ENCODE peak calls at places on chromosomes 16 and 17, in five cellular contexts. L is K562, O is transverse colon, Y is NCI-H2029, H is neural progenitor cell. U is an unnamed sample.

GRCh38 chr16:241866-242265 is 7.2 kb downstream of the FAM234A start:
- DNase-seq in L (peak), O (no peak), Y (no peak), H (no peak), U (no peak)

GRCh38 chr17:82876602-82877391 is 37.0 kb upstream of the ZNF750 start:
- DNase-seq in L (peak), O (peak), Y (peak), H (peak), U (peak)

GRCh38 chr16:67636713-67637112 is 8.2 kb upstream of the CARMIL2 start:
- DNase-seq in L (no peak), O (no peak), Y (no peak), H (no peak), U (peak)

GRCh38 chr17:16261049-16261448 is 44.0 kb downstream of the PIGL start:
- DNase-seq in L (no peak), O (no peak), Y (no peak), H (no peak), U (no peak)

GRCh38 chr16:86865866-86866675 is 287.7 kb downstream of the FOXL1 start:
- DNase-seq in L (no peak), O (no peak), Y (no peak), H (no peak), U (peak)

GRCh38 chr17:57284984-57285646 is 28.8 kb downstream of the MSI2 start:
- DNase-seq in L (peak), O (peak), Y (no peak), H (peak), U (no peak)

GRCh38 chr16:13958438-13958837 is 38.5 kb downstream of the ERCC4 start:
- DNase-seq in L (no peak), O (no peak), Y (no peak), H (no peak), U (no peak)

GRCh38 chr17:32426894-32427293 is 17.4 kb upstream of the PSMD11 start:
- DNase-seq in L (no peak), O (no peak), Y (no peak), H (no peak), U (no peak)

GRCh38 chr17:78341559-78342437 is 18.1 kb downstream of the SOCS3 start:
- DNase-seq in L (peak), O (peak), Y (no peak), H (peak), U (peak)

GRCh38 chr17:79338589-79338988 is 264.0 kb downstream of the ENGASE start:
- DNase-seq in L (no peak), O (no peak), Y (no peak), H (peak), U (no peak)

GRCh38 chr17:75440738-75441448 is 15.5 kb upstream of the TMEM94 start:
- DNase-seq in L (no peak), O (no peak), Y (no peak), H (no peak), U (no peak)

GRCh38 chr17:34777044-34777443 is 184.2 kb downstream of the CCT6B start:
- DNase-seq in L (no peak), O (no peak), Y (no peak), H (no peak), U (no peak)

GRCh38 chr16:86378831-86379504 is 131.4 kb upstream of the FOXF1 start:
- DNase-seq in L (no peak), O (no peak), Y (no peak), H (no peak), U (no peak)

GRCh38 chr16:67017810-67018488 is 11.0 kb upstream of the CBFB start:
- DNase-seq in L (peak), O (peak), Y (peak), H (peak), U (peak)

GRCh38 chr17:49548506-49549310 is 27.0 kb upstream of the NXPH3 start:
- DNase-seq in L (peak), O (no peak), Y (no peak), H (peak), U (peak)

GRCh38 chr17:80358131-80358530 is 56.8 kb upstream of the ENDOV start:
- DNase-seq in L (no peak), O (no peak), Y (no peak), H (no peak), U (peak)

GRCh38 chr17:17937450-17937849 is 34.8 kb downstream of the TOM1L2 start:
- DNase-seq in L (no peak), O (no peak), Y (no peak), H (no peak), U (no peak)

GRCh38 chr16:70665806-70666735 is 19.7 kb downstream of the IL34 start:
- DNase-seq in L (no peak), O (no peak), Y (no peak), H (no peak), U (no peak)

GRCh38 chr16:13873835-13874438 is 46.0 kb upstream of the ERCC4 start:
- DNase-seq in L (peak), O (no peak), Y (peak), H (peak), U (no peak)

GRCh38 chr17:77288115-77288619 is 147.4 kb downstream of the SEC14L1 start:
- DNase-seq in L (no peak), O (peak), Y (no peak), H (no peak), U (no peak)

GRCh38 chr17:15285466-15285865 is 20.3 kb upstream of the PMP22 start:
- DNase-seq in L (no peak), O (no peak), Y (no peak), H (no peak), U (no peak)

GRCh38 chr17:64146418-64147109 is 16.6 kb upstream of the ERN1 start:
- DNase-seq in L (peak), O (peak), Y (no peak), H (peak), U (no peak)

GRCh38 chr17:44981221-44981968 is 13.3 kb upstream of the C1QL1 start:
- DNase-seq in L (no peak), O (no peak), Y (no peak), H (no peak), U (no peak)

GRCh38 chr16:716250-716607 is 1.3 kb downstream of the METRN start:
- DNase-seq in L (peak), O (no peak), Y (no peak), H (peak), U (no peak)

GRCh38 chr17:74815067-74815466 is 38.9 kb upstream of the NAT9 start:
- DNase-seq in L (no peak), O (no peak), Y (no peak), H (no peak), U (no peak)

GRCh38 chr16:87571868-87572244 is 30.5 kb upstream of the JPH3 start:
- DNase-seq in L (no peak), O (no peak), Y (no peak), H (no peak), U (no peak)

U was measured in cardiac septum.